ENCODE peak calls at places on chromosomes 13 and 19, in ten cellular contexts. R is hepatic stellate cell; Y is NCI-H2029; D is activated gamma-delta T cell treated with Interleukin-2 at 50 U/mL for 16 hours; Q is activated CD4-positive, CD25-positive, alpha-beta regulatory T cell treated with anti-CD3 and anti-CD28 coated beads, Interleukin-2, amount 50 U/mL, for 16 hours; Z is AG09309; V is left colon; U is NT2/D1; X is non-pigmented ciliary epithelial cell; H is amygdala. T is an unnamed sample.

GRCh38 chr13:109971006-109971744 is 184.8 kb upstream of the IRS2 start:
- DNase-seq in R (no peak), Y (no peak), D (no peak), Q (no peak), Z (no peak), V (no peak), U (no peak), X (no peak), H (no peak), T (no peak)

GRCh38 chr13:30689752-30690151 is 45.6 kb upstream of the ALOX5AP start:
- DNase-seq in R (no peak), Y (no peak), D (no peak), Q (no peak), Z (no peak), V (no peak), U (no peak), X (no peak), H (no peak), T (no peak)

GRCh38 chr13:46667687-46668281 is 114.8 kb downstream of the LRCH1 start:
- DNase-seq in R (no peak), Y (no peak), D (no peak), Q (no peak), Z (no peak), V (no peak), U (no peak), X (no peak), H (no peak), T (no peak)

GRCh38 chr19:15379996-15380647 is 535 bp upstream of the AKAP8 start:
- DNase-seq in R (no peak), Y (peak; percentile 34), D (no peak), Q (no peak), Z (no peak), V (peak; percentile 79), U (peak; percentile 70), X (no peak), H (no peak), T (no peak)

GRCh38 chr19:2627855-2628254 is 74.6 kb downstream of the GNG7 start:
- DNase-seq in R (no peak), Y (peak; percentile 40), D (no peak), Q (no peak), Z (no peak), V (no peak), U (no peak), X (no peak), H (no peak), T (no peak)

GRCh38 chr19:612941-613340 is 20.4 kb downstream of the POLRMT start:
- DNase-seq in R (no peak), Y (no peak), D (no peak), Q (no peak), Z (no peak), V (no peak), U (no peak), X (no peak), H (no peak), T (no peak)

GRCh38 chr13:20711301-20712044 is 8.0 kb downstream of the IL17D start:
- DNase-seq in R (no peak), Y (no peak), D (no peak), Q (no peak), Z (no peak), V (no peak), U (no peak), X (no peak), H (no peak), T (no peak)

GRCh38 chr13:108835082-108835481 is 205.7 kb downstream of the MYO16 start:
- DNase-seq in R (no peak), Y (no peak), D (no peak), Q (no peak), Z (no peak), V (no peak), U (no peak), X (no peak), H (no peak), T (no peak)

GRCh38 chr13:62524498-62524897 is 1108.8 kb upstream of the PCDH20 start:
- DNase-seq in R (no peak), Y (no peak), D (no peak), Q (no peak), Z (no peak), V (no peak), U (no peak), X (no peak), H (no peak), T (no peak)

GRCh38 chr13:102400619-102401125 is 1.2 kb downstream of the FGF14 start:
- DNase-seq in R (peak; percentile 18), Y (no peak), D (no peak), Q (no peak), Z (no peak), V (no peak), U (no peak), X (no peak), H (no peak), T (peak; percentile 73)

GRCh38 chr13:20191902-20192469 is 752 bp downstream of the GJB2 start:
- DNase-seq in R (peak; percentile 17), Y (no peak), D (no peak), Q (no peak), Z (no peak), V (peak; percentile 59), U (no peak), X (no peak), H (no peak), T (no peak)

GRCh38 chr19:29121684-29122083 is 91.3 kb downstream of the UQCRFS1 start:
- DNase-seq in R (peak; percentile 24), Y (no peak), D (no peak), Q (no peak), Z (no peak), V (no peak), U (peak; percentile 36), X (no peak), H (no peak), T (no peak)

GRCh38 chr13:47990920-47991466 is 10.1 kb downstream of the SUCLA2 start:
- DNase-seq in R (no peak), Y (no peak), D (no peak), Q (no peak), Z (no peak), V (no peak), U (no peak), X (no peak), H (no peak), T (no peak)

GRCh38 chr19:35666251-35666913 is at the start of gene UPK1A:
- DNase-seq in R (no peak), Y (no peak), D (no peak), Q (no peak), Z (no peak), V (no peak), U (no peak), X (no peak), H (no peak), T (no peak)

GRCh38 chr13:42525035-42525504 is 48.9 kb upstream of the TNFSF11 start:
- DNase-seq in R (no peak), Y (no peak), D (no peak), Q (no peak), Z (no peak), V (no peak), U (no peak), X (peak; percentile 68), H (no peak), T (no peak)

GRCh38 chr13:112702983-112703379 is 13.1 kb downstream of the ATP11A start:
- DNase-seq in R (no peak), Y (no peak), D (no peak), Q (no peak), Z (no peak), V (no peak), U (no peak), X (no peak), H (no peak), T (no peak)

GRCh38 chr19:44988896-44989563 is 12.2 kb upstream of the RELB start:
- DNase-seq in R (peak; percentile 83), Y (peak; percentile 2), D (peak; percentile 55), Q (peak; percentile 37), Z (peak; percentile 2), V (peak; percentile 52), U (peak; percentile 16), X (peak; percentile 10), H (peak; percentile 6), T (peak; percentile 50)

GRCh38 chr19:55027472-55028337 is 10.4 kb downstream of the GP6 start:
- DNase-seq in R (no peak), Y (no peak), D (no peak), Q (no peak), Z (no peak), V (no peak), U (no peak), X (no peak), H (no peak), T (no peak)

GRCh38 chr13:94061316-94061715 is 418.2 kb downstream of the DCT start:
- DNase-seq in R (no peak), Y (no peak), D (no peak), Q (no peak), Z (peak; percentile 24), V (no peak), U (no peak), X (no peak), H (no peak), T (no peak)

GRCh38 chr19:3359850-3360493 is 6.4 kb upstream of the NFIC start:
- DNase-seq in R (peak; percentile 70), Y (no peak), D (no peak), Q (no peak), Z (no peak), V (no peak), U (no peak), X (no peak), H (no peak), T (peak; percentile 64)

GRCh38 chr19:45973564-45974338 is at the start of gene NOVA2:
- DNase-seq in R (peak; percentile 67), Y (peak; percentile 35), D (no peak), Q (no peak), Z (no peak), V (no peak), U (peak; percentile 71), X (no peak), H (peak; percentile 65), T (peak; percentile 99)

GRCh38 chr19:743168-743687 is 7.7 kb upstream of the MISP start:
- DNase-seq in R (no peak), Y (peak; percentile 73), D (no peak), Q (no peak), Z (no peak), V (peak; percentile 94), U (no peak), X (no peak), H (no peak), T (no peak)

GRCh38 chr13:71880753-71881541 is 13.9 kb upstream of the DACH1 start:
- DNase-seq in R (no peak), Y (no peak), D (no peak), Q (no peak), Z (no peak), V (no peak), U (no peak), X (peak; percentile 43), H (no peak), T (no peak)

GRCh38 chr13:51134763-51135365 is 23.8 kb upstream of the C13orf42 start:
- DNase-seq in R (no peak), Y (no peak), D (no peak), Q (no peak), Z (no peak), V (no peak), U (no peak), X (no peak), H (no peak), T (no peak)

GRCh38 chr19:27846944-27847343 is 1366.0 kb downstream of the UQCRFS1 start:
- DNase-seq in R (no peak), Y (no peak), D (no peak), Q (no peak), Z (no peak), V (no peak), U (no peak), X (no peak), H (no peak), T (no peak)

GRCh38 chr19:16330811-16331690 is 6.4 kb downstream of the KLF2 start:
- DNase-seq in R (no peak), Y (no peak), D (peak; percentile 23), Q (no peak), Z (no peak), V (no peak), U (no peak), X (no peak), H (no peak), T (no peak)

GRCh38 chr19:42023121-42023942 is 29.3 kb upstream of the ATP1A3 start:
- DNase-seq in R (no peak), Y (no peak), D (no peak), Q (no peak), Z (no peak), V (no peak), U (peak; percentile 32), X (no peak), H (no peak), T (no peak)

GRCh38 chr13:29964181-29964845 is 113.9 kb upstream of the UBL3 start:
- DNase-seq in R (no peak), Y (no peak), D (no peak), Q (no peak), Z (no peak), V (no peak), U (peak; percentile 77), X (no peak), H (no peak), T (no peak)

T was measured in cerebellum.